ENCODE peak calls at places on chromosomes 6 and 20, in five cellular contexts. N is mucosa of descending colon, F is Panc1, Z is AG04450, Y is uterus. L is an unnamed sample.

GRCh38 chr6:125588268-125588667 is 161.2 kb upstream of the HEY2 start:
- DNase-seq in N (no peak), F (no peak), Z (no peak), Y (no peak), L (no peak)

GRCh38 chr6:152277826-152278247 is 359.3 kb downstream of the SYNE1 start:
- DNase-seq in N (peak; percentile 46), F (no peak), Z (no peak), Y (no peak), L (no peak)

GRCh38 chr6:110348956-110349565 is 9.1 kb downstream of the METTL24 start:
- DNase-seq in N (no peak), F (no peak), Z (no peak), Y (no peak), L (no peak)

GRCh38 chr6:25050356-25050755 is 114.6 kb upstream of the RIPOR2 start:
- DNase-seq in N (no peak), F (no peak), Z (peak; percentile 68), Y (no peak), L (no peak)

GRCh38 chr6:106964954-106965353 is 9.6 kb downstream of the CD24 start:
- DNase-seq in N (no peak), F (no peak), Z (no peak), Y (no peak), L (no peak)

GRCh38 chr6:163291622-163292021 is 122.9 kb upstream of the QKI start:
- DNase-seq in N (no peak), F (no peak), Z (no peak), Y (no peak), L (no peak)

GRCh38 chr6:37538107-37538506 is 38.4 kb upstream of the CCDC167 start:
- DNase-seq in N (no peak), F (peak; percentile 42), Z (no peak), Y (no peak), L (no peak)

GRCh38 chr20:48801197-48801596 is 26.6 kb downstream of the PREX1 start:
- DNase-seq in N (no peak), F (no peak), Z (no peak), Y (no peak), L (no peak)

GRCh38 chr20:47620808-47621805 is 119.4 kb downstream of the NCOA3 start:
- DNase-seq in N (no peak), F (peak; percentile 35), Z (peak; percentile 37), Y (no peak), L (peak; percentile 22)

GRCh38 chr6:137016366-137016765 is 28.4 kb downstream of the IL20RA start:
- DNase-seq in N (no peak), F (no peak), Z (no peak), Y (no peak), L (no peak)

GRCh38 chr6:165799736-165800135 is 136.7 kb upstream of the PDE10A start:
- DNase-seq in N (no peak), F (no peak), Z (no peak), Y (peak; percentile 53), L (no peak)

GRCh38 chr20:63552481-63553249 is 1.3 kb upstream of the FNDC11 start:
- DNase-seq in N (no peak), F (no peak), Z (no peak), Y (no peak), L (no peak)

GRCh38 chr6:31336872-31337496 is 20.0 kb downstream of the HLA-B start:
- DNase-seq in N (no peak), F (no peak), Z (no peak), Y (no peak), L (no peak)

GRCh38 chr6:146693342-146693741 is 94.6 kb downstream of the ADGB start:
- DNase-seq in N (no peak), F (no peak), Z (no peak), Y (no peak), L (no peak)

GRCh38 chr6:165847407-165848098 is 184.5 kb upstream of the PDE10A start:
- DNase-seq in N (peak; percentile 49), F (no peak), Z (no peak), Y (no peak), L (no peak)

DNA sequence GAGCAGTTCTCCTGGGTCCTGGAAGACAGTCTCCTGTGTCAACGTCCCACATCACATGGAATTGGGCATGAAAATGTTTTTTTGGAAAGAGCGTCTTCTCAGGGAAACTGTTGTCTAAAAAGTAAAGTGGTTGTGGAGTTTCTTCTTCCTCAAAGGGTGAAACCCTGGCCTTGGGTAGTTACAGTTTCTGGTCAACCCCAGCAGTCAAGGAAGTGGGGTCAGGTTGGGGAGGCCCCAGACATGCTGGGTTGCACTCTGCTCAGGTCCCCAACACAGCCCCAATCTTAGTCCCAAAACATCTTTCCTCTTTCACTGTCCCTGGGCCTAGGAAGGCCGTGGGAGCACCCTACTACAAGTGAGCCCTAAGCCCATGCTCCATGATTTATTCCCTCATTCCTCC is 996 bp upstream of the NFKBIE start:
- DNase-seq in N (no peak), F (no peak), Z (no peak), Y (no peak), L (no peak)
- H3K4me3 ChIP-seq in N (no peak overlapping the region), F (no peak overlapping the region), Z (no peak overlapping the region), Y (no peak overlapping the region), L (no peak overlapping the region)

GRCh38 chr20:20897922-20898321 is 185.5 kb upstream of the RALGAPA2 start:
- DNase-seq in N (no peak), F (no peak), Z (no peak), Y (no peak), L (no peak)
- H3K4me3 ChIP-seq in N (no peak overlapping the region), F (no peak overlapping the region), Z (no peak overlapping the region), Y (no peak overlapping the region), L (no peak overlapping the region)

DNA sequence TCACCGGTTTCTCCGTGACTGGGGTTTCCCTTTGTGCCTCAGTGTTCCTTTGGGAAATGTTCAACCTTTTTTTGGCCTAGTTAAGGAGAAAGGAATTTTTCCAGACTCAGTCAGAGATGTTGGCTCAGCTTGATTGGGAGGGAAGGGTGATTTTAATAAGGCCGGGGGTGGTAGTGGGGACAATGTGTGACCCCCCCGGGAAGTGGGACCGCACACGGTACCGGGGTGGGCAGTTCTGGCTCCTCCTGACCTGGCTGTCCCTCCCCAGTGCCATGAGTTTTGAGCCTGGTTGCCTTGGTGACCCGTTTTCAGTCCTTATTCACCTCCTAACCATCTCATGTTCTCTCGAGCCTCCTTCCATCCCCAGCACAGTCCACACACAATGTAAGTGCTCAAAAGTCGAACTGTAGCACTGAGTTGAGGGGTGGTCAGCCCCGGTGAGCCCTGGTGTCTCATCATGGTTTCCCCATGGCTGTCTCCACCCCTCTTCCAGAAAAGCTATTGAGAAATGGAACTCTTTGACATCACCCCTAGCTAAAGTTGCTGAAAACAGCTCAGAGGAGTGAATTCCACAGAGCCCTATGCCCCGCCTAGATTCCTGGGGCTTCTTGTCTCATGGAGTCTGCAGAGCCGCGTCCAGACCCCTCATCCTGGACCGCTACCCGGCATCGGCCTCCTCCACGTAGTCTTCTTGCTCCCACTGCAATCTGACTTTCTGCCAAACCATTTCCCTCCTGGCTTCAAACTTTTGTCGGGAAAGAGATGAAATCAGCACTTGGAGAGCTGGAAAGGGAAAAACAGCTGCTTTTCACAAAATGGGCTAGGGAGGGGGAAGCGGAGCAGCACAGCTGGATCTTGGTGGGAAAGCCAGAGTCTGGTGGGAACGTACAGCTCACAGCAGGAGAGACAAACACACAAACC is 132.4 kb downstream of the SNX5 start:
- DNase-seq in N (no peak), F (no peak), Z (peak; percentile 70), Y (peak; percentile 88), L (no peak)
- H3K4me3 ChIP-seq in N (no peak overlapping the region), F (no peak overlapping the region), Z (peak overlapping the region; percentile 8), Y (peak overlapping the region; percentile 6), L (no peak overlapping the region)

DNA sequence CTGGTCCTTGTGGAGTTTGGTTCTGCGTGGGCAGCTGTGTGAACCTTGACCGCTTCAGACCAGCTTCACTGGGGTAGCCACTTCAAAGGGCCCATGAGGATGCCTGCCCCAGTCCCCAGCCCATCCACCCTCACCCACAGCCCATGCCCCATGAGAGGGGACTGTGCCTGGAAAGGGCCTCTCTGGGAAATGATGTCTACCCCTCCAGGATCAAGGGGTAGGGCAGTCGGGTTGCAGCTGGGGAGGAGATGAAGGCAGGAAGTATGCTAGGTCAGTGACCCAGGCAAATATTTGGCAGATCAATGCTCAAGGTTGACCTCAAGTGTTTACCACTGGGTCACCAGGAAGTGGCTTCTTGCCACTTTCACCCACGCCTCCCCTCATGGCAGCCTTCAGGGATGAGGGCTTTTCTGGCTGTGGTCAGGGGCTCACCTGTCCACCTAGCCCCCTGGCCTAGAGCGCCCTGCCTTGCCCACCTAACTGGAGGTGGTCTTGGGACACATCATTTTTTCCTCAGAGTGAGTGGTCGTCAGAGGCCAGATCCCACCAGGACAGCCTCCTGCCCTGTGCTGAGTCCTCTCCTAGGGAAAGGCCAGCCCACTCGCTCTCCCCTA is 109.5 kb downstream of the SNX5 start:
- DNase-seq in N (no peak), F (no peak), Z (no peak), Y (no peak), L (no peak)
- H3K4me3 ChIP-seq in N (no peak overlapping the region), F (no peak overlapping the region), Z (no peak overlapping the region), Y (no peak overlapping the region), L (no peak overlapping the region)

GRCh38 chr6:5749016-5749665 is 257.6 kb downstream of the NRN1 start:
- DNase-seq in N (no peak), F (no peak), Z (no peak), Y (no peak), L (no peak)

GRCh38 chr6:5744497-5744896 is 262.2 kb downstream of the NRN1 start:
- DNase-seq in N (no peak), F (no peak), Z (no peak), Y (no peak), L (no peak)

GRCh38 chr6:5746392-5747140 is 260.2 kb downstream of the NRN1 start:
- DNase-seq in N (peak; percentile 39), F (no peak), Z (no peak), Y (no peak), L (no peak)

GRCh38 chr6:5747379-5747778 is 259.3 kb downstream of the NRN1 start:
- DNase-seq in N (no peak), F (no peak), Z (no peak), Y (no peak), L (no peak)

GRCh38 chr6:5745081-5745480 is 261.6 kb downstream of the NRN1 start:
- DNase-seq in N (no peak), F (no peak), Z (no peak), Y (no peak), L (no peak)
- H3K4me3 ChIP-seq in N (no peak overlapping the region), F (no peak overlapping the region), Z (no peak overlapping the region), Y (no peak overlapping the region), L (no peak overlapping the region)

L was measured in epithelial cell of proximal tubule.